ENCODE peak calls at places on chromosomes 3 and 15, in seven cellular contexts. F is uterus; J is neural progenitor cell; U is endothelial cell of umbilical vein; D is CD4-positive, CD25-positive, alpha-beta regulatory T cell; R is aorta; K is ovary. N is an unnamed sample. For H3K27me3, the result is how much of the 10 kb centered on the place peaks cover.

GRCh38 chr3:129888739-129889138 is 4.8 kb downstream of the TMCC1 start:
- DNase-seq in R (no peak), J (no peak), F (no peak), K (peak), D (no peak), U (peak), N (no peak)

GRCh38 chr3:4887177-4887576 is 92.1 kb upstream of the BHLHE40 start:
- DNase-seq in F (no peak), R (no peak), J (no peak), D (no peak), K (no peak), U (no peak), N (no peak)

GRCh38 chr15:59797756-59798604 is 108.9 kb upstream of the BNIP2 start:
- DNase-seq in D (peak), U (no peak), R (no peak), K (no peak), F (no peak), J (no peak), N (no peak)

GRCh38 chr15:50257924-50258323 is 7.6 kb downstream of the HDC start:
- DNase-seq in U (no peak), R (no peak), J (no peak), D (peak), K (no peak), F (no peak), N (no peak)

GRCh38 chr3:36524560-36524959 is 144.3 kb downstream of the STAC start:
- DNase-seq in U (no peak), J (no peak), K (no peak), F (no peak), D (no peak), R (no peak), N (no peak)

GRCh38 chr15:96181873-96182301 is 148.6 kb upstream of the NR2F2 start:
- DNase-seq in D (no peak), U (no peak), K (peak), R (peak), F (peak), J (no peak), N (no peak)

GRCh38 chr3:106059953-106060517 is 191.2 kb upstream of the CBLB start:
- DNase-seq in D (no peak), R (no peak), F (no peak), K (no peak), U (no peak), J (no peak), N (no peak)

GRCh38 chr15:90232941-90233700 is 620 bp downstream of the CIB1 start:
- DNase-seq in R (peak), F (no peak), K (no peak), D (peak), U (peak), J (peak), N (peak)

GRCh38 chr3:35772364-35773009 is 133.2 kb downstream of the ARPP21 start:
- DNase-seq in U (no peak), J (no peak), R (no peak), K (no peak), D (no peak), F (no peak), N (no peak)

GRCh38 chr15:58469432-58470353 is 37.9 kb downstream of the LIPC start:
- DNase-seq in J (peak), D (peak), K (no peak), U (peak), F (no peak), R (no peak), N (no peak)

GRCh38 chr15:71667228-71667627 is 143.1 kb upstream of the NR2E3 start:
- DNase-seq in U (no peak), D (no peak), F (no peak), R (no peak), J (no peak), K (no peak), N (no peak)

GRCh38 chr3:186268616-186269448 is 93.2 kb downstream of the DGKG start:
- DNase-seq in K (no peak), J (peak), D (no peak), R (no peak), F (no peak), U (no peak), N (no peak)

GRCh38 chr15:31434418-31435255 is 108.0 kb downstream of the KLF13 start:
- DNase-seq in F (peak), D (peak), U (peak), K (peak), R (peak), J (no peak), N (peak)

GRCh38 chr3:15102833-15103232 is 3.9 kb upstream of the RBSN start:
- DNase-seq in K (no peak), R (no peak), J (no peak), D (no peak), F (no peak), U (no peak), N (no peak)

GRCh38 chr15:75455982-75456531 is 4.6 kb upstream of the SIN3A start:
- DNase-seq in D (peak), K (no peak), J (peak), U (peak), R (no peak), F (no peak), N (peak)

GRCh38 chr3:198076722-198077308 is 116.8 kb downstream of the LMLN start:
- DNase-seq in D (no peak), K (no peak), U (no peak), F (no peak), J (no peak), R (no peak), N (no peak)

GRCh38 chr3:135678386-135678785 is 287.1 kb upstream of the PPP2R3A start:
- DNase-seq in J (no peak), R (no peak), K (no peak), D (no peak), F (no peak), U (no peak), N (no peak)

GRCh38 chr3:130424837-130425236 is 79.4 kb downstream of the COL6A5 start:
- DNase-seq in K (no peak), R (no peak), D (no peak), F (no peak), U (no peak), J (no peak), N (no peak)

GRCh38 chr15:77674327-77674726 is 41.6 kb upstream of the LINGO1 start:
- DNase-seq in K (no peak), R (no peak), J (no peak), D (no peak), F (no peak), U (no peak), N (no peak)

GRCh38 chr15:48447657-48448056 is 116.4 kb downstream of the DUT start:
- DNase-seq in U (peak), F (no peak), K (no peak), J (no peak), D (no peak), R (no peak), N (no peak)

GRCh38 chr3:179181993-179182551 is 33.9 kb downstream of the PIK3CA start:
- DNase-seq in J (no peak), R (no peak), F (no peak), U (peak), D (no peak), K (no peak), N (no peak)

GRCh38 chr15:46409879-46410278 is 775.0 kb downstream of the SQOR start:
- DNase-seq in D (no peak), J (no peak), R (no peak), K (no peak), F (no peak), U (no peak), N (no peak)

GRCh38 chr15:70030851-70031645 is 66.7 kb downstream of the TLE3 start:
- DNase-seq in R (no peak), U (no peak), K (peak), J (no peak), F (no peak), D (no peak), N (no peak)

GRCh38 chr3:79015854-79016253 is 751.9 kb downstream of the ROBO1 start:
- DNase-seq in R (no peak), D (no peak), J (no peak), U (no peak), F (no peak), K (no peak), N (no peak)

GRCh38 chr3:36907911-36908646 is 36.8 kb downstream of the TRANK1 start:
- DNase-seq in D (peak), R (no peak), K (peak), F (peak), U (peak), J (no peak), N (peak)

GRCh38 chr3:114450008-114450596 is 156.3 kb downstream of the TIGIT start:
- DNase-seq in R (no peak), U (no peak), J (no peak), F (no peak), D (no peak), K (no peak), N (no peak)

GRCh38 chr3:11118181-11118682 is 36.1 kb upstream of the HRH1 start:
- DNase-seq in U (no peak), R (no peak), K (no peak), D (no peak), J (no peak), F (no peak), N (no peak)

GRCh38 chr15:99440551-99441426 is 125.0 kb upstream of the MEF2A start:
- DNase-seq in D (no peak), R (peak), U (no peak), F (no peak), J (no peak), K (peak), N (peak)

GRCh38 chr3:18018491-18019177 is 276.2 kb upstream of the TBC1D5 start:
- DNase-seq in D (no peak), K (no peak), R (no peak), J (no peak), F (no peak), U (no peak), N (no peak)

GRCh38 chr3:196486263-196486662 is 17.3 kb downstream of the RNF168 start:
- DNase-seq in K (no peak), D (peak), J (no peak), F (no peak), U (peak), R (no peak), N (no peak)

GRCh38 chr15:62569460-62570404 is 404.6 kb upstream of the C2CD4B start:
- DNase-seq in K (peak), D (no peak), R (peak), J (no peak), F (no peak), U (no peak), N (peak)

GRCh38 chr3:147415819-147416218 is 6.7 kb downstream of the ZIC1 start:
- DNase-seq in U (no peak), J (peak), F (no peak), K (no peak), D (no peak), R (no peak), N (no peak)

GRCh38 chr3:147412917-147413711 is 3.9 kb downstream of the ZIC1 start:
- DNase-seq in F (no peak), K (no peak), D (no peak), J (peak), R (no peak), U (no peak), N (no peak)

GRCh38 chr3:147414369-147415135 is 5.4 kb downstream of the ZIC1 start:
- DNase-seq in F (no peak), K (no peak), D (no peak), J (peak), U (no peak), R (no peak), N (no peak)

GRCh38 chr3:147413712-147414325 is 4.7 kb downstream of the ZIC1 start:
- DNase-seq in R (no peak), F (no peak), U (no peak), D (no peak), K (no peak), J (peak), N (no peak)

GRCh38 chr3:147415337-147415736 is 6.2 kb downstream of the ZIC1 start:
- DNase-seq in F (no peak), R (no peak), K (no peak), U (no peak), J (peak), D (no peak), N (no peak)
- H3K27me3 ChIP-seq in F (under half), R (under half), K (under half), U (half or more), J (half or more), D (half or more), N (half or more)

DNA sequence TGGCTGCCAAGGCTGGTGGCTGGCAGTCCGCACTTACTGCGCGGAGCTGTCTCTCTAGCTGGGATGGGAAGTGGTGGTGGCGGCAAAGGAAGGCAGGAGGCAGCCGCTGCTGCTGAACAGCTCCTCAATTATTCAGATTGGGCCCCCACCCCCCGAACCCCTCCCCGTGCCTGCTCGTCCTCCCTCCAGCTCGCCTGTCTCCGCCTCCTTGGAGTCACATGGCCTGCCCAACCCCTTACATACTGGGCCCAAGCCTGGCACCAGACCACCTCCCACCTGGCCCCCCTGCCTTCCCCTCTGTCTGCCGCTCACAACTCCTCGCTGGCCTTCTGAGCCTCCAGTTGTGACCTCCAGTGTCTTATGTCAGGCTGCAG is at the start of gene SLC7A14:
- DNase-seq in J (peak), U (no peak), K (no peak), D (no peak), F (no peak), R (no peak), N (peak)
- H3K27me3 ChIP-seq in J (half or more), U (under half), K (under half), D (under half), F (under half), R (under half), N (under half)

DNA sequence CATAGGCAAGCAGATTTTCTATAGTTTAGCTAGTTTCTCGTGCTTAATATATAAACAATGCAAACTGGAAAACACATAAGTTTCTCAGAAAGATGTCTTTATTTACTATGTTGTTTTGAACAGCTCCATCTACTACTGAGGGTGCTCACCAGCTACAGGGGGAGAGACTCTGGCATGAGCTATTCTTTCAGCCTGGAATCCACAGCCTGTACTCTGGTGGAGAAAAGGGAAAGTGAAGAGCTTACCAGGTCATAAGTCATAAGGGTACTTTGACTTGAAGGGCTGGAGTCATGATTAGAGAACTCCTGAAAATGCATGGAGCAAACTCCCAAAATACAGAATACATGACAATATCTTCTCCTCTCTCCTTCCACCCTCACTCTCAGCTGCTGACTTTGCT is 4.4 kb upstream of the AVEN start:
- DNase-seq in U (no peak), F (no peak), K (no peak), D (no peak), R (no peak), J (no peak), N (no peak)
- H3K27me3 ChIP-seq in U (under half), F (under half), K (under half), D (under half), R (under half), J (under half), N (under half)

GRCh38 chr3:134364936-134365765 is 9.1 kb downstream of the AMOTL2 start:
- DNase-seq in F (no peak), R (peak), K (no peak), U (peak), D (no peak), J (peak), N (no peak)
- H3K27me3 ChIP-seq in F (under half), R (under half), K (under half), U (under half), D (under half), J (under half), N (under half)